ENCODE peak calls at places on chromosomes 5 and 9, in ten cellular contexts. R is effector memory CD8-positive, alpha-beta T cell; X is heart right ventricle; Z is Kasumi-1; F is AG04450; G is lung; M is right lobe of liver; U is stimulated activated CD8-positive, alpha-beta memory T cell treated with anti-CD3 and anti-CD28 coated beads, Interleukin-15, amount 100 ng/mL, for 48 hours; Q is stimulated activated CD4-positive, alpha-beta T cell treated with anti-CD3 and anti-CD28 coated beads, Interleukin-2, amount 100 ng/mL, for 48 hours; T is stomach. P is an unnamed sample.

GRCh38 chr5:29379619-29380018 is 1813.9 kb upstream of the CDH6 start:
- DNase-seq in Q (no peak), X (no peak), U (no peak), F (no peak), T (no peak), R (no peak), Z (no peak), G (no peak), M (no peak), P (no peak)

GRCh38 chr5:180128671-180129261 is 57.2 kb upstream of the RNF130 start:
- DNase-seq in R (no peak), T (peak), G (no peak), Z (no peak), F (no peak), U (no peak), X (no peak), M (no peak), Q (no peak), P (peak)

GRCh38 chr9:2657427-2657826 is 35.8 kb downstream of the VLDLR start:
- DNase-seq in G (no peak), Z (peak), T (no peak), F (no peak), R (peak), Q (no peak), X (no peak), M (no peak), U (no peak), P (no peak)

GRCh38 chr9:129752915-129753724 is at the start of gene PTGES:
- DNase-seq in G (peak), Q (peak), X (peak), U (peak), Z (peak), T (peak), R (peak), F (peak), M (peak), P (peak)

GRCh38 chr5:140690941-140691924 is at the start of the genes HARS1 and HARS2:
- DNase-seq in F (peak), R (peak), G (peak), U (peak), X (peak), M (peak), T (peak), Q (peak), Z (peak), P (peak)

GRCh38 chr5:72647806-72648205 is 140.6 kb upstream of the ZNF366 start:
- DNase-seq in T (no peak), Z (no peak), M (no peak), U (no peak), G (no peak), F (no peak), Q (no peak), X (no peak), R (no peak), P (no peak)

GRCh38 chr5:180825768-180826525 is 23.3 kb upstream of the MGAT1 start:
- DNase-seq in G (no peak), Z (no peak), T (peak), F (no peak), X (no peak), Q (peak), R (no peak), U (no peak), M (peak), P (peak)

GRCh38 chr9:93107151-93107824 is 11.3 kb downstream of the CARD19 start:
- DNase-seq in M (no peak), X (no peak), T (no peak), Z (no peak), U (no peak), F (no peak), G (no peak), R (no peak), Q (no peak), P (no peak)

GRCh38 chr5:14105717-14106435 is 37.3 kb upstream of the TRIO start:
- DNase-seq in U (no peak), F (peak), X (no peak), Q (no peak), T (no peak), M (no peak), R (no peak), G (no peak), Z (no peak), P (no peak)

GRCh38 chr5:149666212-149666852 is 63.8 kb upstream of the PPARGC1B start:
- DNase-seq in G (no peak), R (no peak), X (no peak), F (no peak), M (no peak), U (no peak), Z (no peak), T (no peak), Q (no peak), P (no peak)

GRCh38 chr5:170622933-170623332 is 119.1 kb downstream of the KCNIP1 start:
- DNase-seq in X (no peak), Z (no peak), U (no peak), R (no peak), G (no peak), T (no peak), Q (no peak), F (no peak), M (no peak), P (no peak)

GRCh38 chr5:150137168-150137957 is 18.3 kb downstream of the PDGFRB start:
- DNase-seq in Z (no peak), M (peak), G (no peak), U (no peak), R (no peak), Q (no peak), T (peak), F (no peak), X (no peak), P (no peak)

GRCh38 chr9:121781143-121781542 is 129.7 kb downstream of the DAB2IP start:
- DNase-seq in Z (no peak), U (no peak), Q (no peak), M (no peak), X (no peak), F (no peak), G (no peak), T (peak), R (no peak), P (no peak)

GRCh38 chr5:31303688-31304087 is 110.2 kb downstream of the CDH6 start:
- DNase-seq in M (no peak), F (no peak), R (no peak), X (no peak), G (no peak), U (no peak), T (no peak), Q (no peak), Z (no peak), P (no peak)

GRCh38 chr5:39780341-39780740 is 355.6 kb upstream of the DAB2 start:
- DNase-seq in U (no peak), X (no peak), R (no peak), Z (no peak), G (no peak), M (no peak), T (no peak), F (no peak), Q (no peak), P (no peak)

GRCh38 chr5:151094054-151094858 is 13.4 kb upstream of the TNIP1 start:
- DNase-seq in G (no peak), X (no peak), M (peak), Q (peak), Z (peak), R (peak), F (no peak), T (peak), U (peak), P (peak)

GRCh38 chr9:9942764-9943424 is 669.9 kb downstream of the PTPRD start:
- DNase-seq in F (peak), G (peak), Z (peak), X (peak), Q (peak), M (peak), U (peak), R (peak), T (peak), P (peak)

GRCh38 chr5:113330533-113331200 is 104.1 kb downstream of the TSSK1B start:
- DNase-seq in R (no peak), X (peak), U (no peak), Z (peak), Q (no peak), G (no peak), M (peak), T (no peak), F (no peak), P (no peak)

GRCh38 chr9:128113526-128114325 is 13.8 kb downstream of the PTGES2 start:
- DNase-seq in X (no peak), G (no peak), T (peak), F (no peak), Z (no peak), Q (no peak), M (peak), U (no peak), R (no peak), P (peak)

GRCh38 chr9:117091529-117091928 is 323.3 kb downstream of the ASTN2 start:
- DNase-seq in Q (no peak), Z (no peak), F (no peak), T (no peak), G (no peak), R (no peak), U (no peak), M (no peak), X (no peak), P (no peak)

GRCh38 chr9:99244300-99245260 is 22.5 kb downstream of the SEC61B start:
- DNase-seq in Z (no peak), G (no peak), X (no peak), U (no peak), Q (no peak), R (no peak), M (no peak), T (no peak), F (no peak), P (no peak)

GRCh38 chr5:28286566-28286965 is 1248.2 kb upstream of the CDH9 start:
- DNase-seq in U (no peak), R (no peak), X (no peak), Z (no peak), F (no peak), G (no peak), Q (no peak), M (no peak), T (no peak), P (no peak)

GRCh38 chr9:27293046-27293445 is 3.9 kb downstream of the EQTN start:
- DNase-seq in R (no peak), G (no peak), M (no peak), F (no peak), U (no peak), T (no peak), Q (no peak), X (no peak), Z (no peak), P (no peak)

GRCh38 chr9:23492126-23493002 is 333.7 kb downstream of the ELAVL2 start:
- DNase-seq in M (no peak), G (no peak), T (no peak), U (no peak), X (no peak), R (no peak), Z (peak), F (no peak), Q (no peak), P (no peak)

GRCh38 chr9:35814106-35814840 is 569 bp downstream of the HINT2 start:
- DNase-seq in X (peak), U (peak), Q (peak), F (no peak), R (peak), G (peak), Z (peak), T (peak), M (peak), P (peak)

GRCh38 chr9:35798658-35799366 is 7.4 kb downstream of the NPR2 start:
- DNase-seq in Z (no peak), R (no peak), F (no peak), T (no peak), Q (peak), M (no peak), X (no peak), U (peak), G (no peak), P (no peak)

GRCh38 chr5:134793111-134793510 is 34.5 kb downstream of the DDX46 start:
- DNase-seq in G (no peak), F (no peak), M (no peak), Z (no peak), T (no peak), X (no peak), Q (no peak), U (no peak), R (no peak), P (no peak)

GRCh38 chr5:139659673-139660072 is 11.5 kb downstream of the CXXC5 start:
- DNase-seq in X (no peak), G (no peak), F (no peak), Z (no peak), U (no peak), R (no peak), T (no peak), M (no peak), Q (no peak), P (no peak)

P was measured in left colon.